ENCODE peak calls at places on chromosomes 5 and 9, in four cellular contexts. E, U, J and D are unnamed samples.

GRCh38 chr5:151086905-151087360 is 6.1 kb upstream of the TNIP1 start:
- DNase-seq in J (no peak), U (no peak), E (no peak), D (peak)

GRCh38 chr9:126515873-126516505 is 97.7 kb upstream of the LMX1B start:
- DNase-seq in U (no peak), E (no peak), J (no peak), D (no peak)

GRCh38 chr5:143554194-143554717 is 150.8 kb upstream of the NR3C1 start:
- DNase-seq in J (no peak), U (peak), E (no peak), D (no peak)

GRCh38 chr9:78239506-78239905 is 3.6 kb downstream of the CEP78 start:
- DNase-seq in J (no peak), U (no peak), E (no peak), D (no peak)

GRCh38 chr9:121505903-121506640 is 6.4 kb upstream of the GGTA1 start:
- DNase-seq in J (no peak), U (no peak), E (no peak), D (no peak)

GRCh38 chr9:113886471-113886870 is 10.4 kb downstream of the ZNF618 start:
- DNase-seq in E (no peak), J (no peak), U (no peak), D (no peak)

GRCh38 chr9:36991516-36992134 is 42.4 kb downstream of the PAX5 start:
- DNase-seq in J (no peak), E (no peak), U (no peak), D (no peak)

GRCh38 chr5:168874713-168875380 is 295.7 kb upstream of the PANK3 start:
- DNase-seq in U (no peak), E (no peak), J (no peak), D (no peak)

GRCh38 chr9:5310851-5311250 is 6.3 kb upstream of the RLN2 start:
- DNase-seq in E (no peak), U (no peak), J (no peak), D (no peak)